ENCODE peak calls at places on chromosome 1, in four cellular contexts. V, K, R and P are unnamed samples.

GRCh38 chr1:98668733-98669132 is 7.2 kb downstream of the SNX7 start:
- DNase-seq in V (no peak), K (no peak), R (no peak), P (no peak)

GRCh38 chr1:202297291-202297690 is 44.4 kb downstream of the UBE2T start:
- DNase-seq in V (no peak), R (no peak), K (no peak), P (no peak)

GRCh38 chr1:179440971-179441370 is 75.2 kb downstream of the AXDND1 start:
- DNase-seq in K (no peak), R (no peak), V (no peak), P (no peak)

GRCh38 chr1:229058111-229058551 is 212.8 kb upstream of the RAB4A start:
- DNase-seq in K (no peak), R (no peak), V (no peak), P (no peak)

GRCh38 chr1:53552981-53553733 is 94.0 kb downstream of the DMRTB1 start:
- DNase-seq in R (no peak), K (peak), V (no peak), P (peak)

GRCh38 chr1:1206376-1207253 is at the start of gene TNFRSF18:
- DNase-seq in K (no peak), R (peak), V (peak), P (peak)

GRCh38 chr1:47024138-47024856 is 828 bp downstream of the CYP4X1 start:
- DNase-seq in K (no peak), V (no peak), R (peak), P (no peak)

GRCh38 chr1:235946570-235946981 is 79.9 kb upstream of the LYST start:
- DNase-seq in R (no peak), V (no peak), K (peak), P (no peak)

GRCh38 chr1:87513971-87514660 is 185.4 kb downstream of the LMO4 start:
- DNase-seq in V (no peak), K (peak), R (no peak), P (no peak)

GRCh38 chr1:37919277-37919676 is 27.6 kb downstream of the INPP5B start:
- DNase-seq in K (peak), R (peak), V (no peak), P (no peak)

GRCh38 chr1:182835811-182836210 is 3.3 kb upstream of the DHX9 start:
- DNase-seq in R (no peak), K (no peak), V (no peak), P (no peak)

GRCh38 chr1:75643460-75643859 is 32.5 kb upstream of the SLC44A5 start:
- DNase-seq in K (no peak), V (no peak), R (no peak), P (peak)

GRCh38 chr1:168803696-168804510 is 74.9 kb upstream of the DPT start:
- DNase-seq in K (no peak), V (no peak), R (peak), P (no peak)

GRCh38 chr1:71834570-71835441 is 447.5 kb downstream of the NEGR1 start:
- DNase-seq in R (no peak), V (no peak), K (peak), P (no peak)

GRCh38 chr1:152768847-152769533 is 6.0 kb upstream of the LCE1F start:
- DNase-seq in V (no peak), K (no peak), R (peak), P (no peak)

GRCh38 chr1:63920154-63921117 is 146.6 kb downstream of the ROR1 start:
- DNase-seq in V (no peak), R (no peak), K (peak), P (no peak)

GRCh38 chr1:6966326-6966725 is 181.1 kb downstream of the CAMTA1 start:
- DNase-seq in V (no peak), R (no peak), K (no peak), P (no peak)

GRCh38 chr1:41501581-41501980 is 17.1 kb upstream of the EDN2 start:
- DNase-seq in V (no peak), K (no peak), R (no peak), P (no peak)

GRCh38 chr1:150574260-150575071 is 4.9 kb downstream of the MCL1 start:
- DNase-seq in V (peak), R (peak), K (no peak), P (no peak)

GRCh38 chr1:26848499-26848898 is 14.4 kb upstream of the SFN start:
- DNase-seq in V (no peak), K (no peak), R (no peak), P (no peak)

GRCh38 chr1:218686258-218686657 is 341.1 kb downstream of the TGFB2 start:
- DNase-seq in K (peak), V (no peak), R (no peak), P (no peak)

GRCh38 chr1:185441608-185442007 is 124.6 kb upstream of the IVNS1ABP start:
- DNase-seq in V (no peak), R (no peak), K (peak), P (peak)

GRCh38 chr1:161367684-161368398 is at the start of gene CFAP126:
- DNase-seq in V (peak), R (peak), K (peak), P (no peak)

GRCh38 chr1:71357708-71358107 is 276.9 kb upstream of the ZRANB2 start:
- DNase-seq in R (peak), V (no peak), K (no peak), P (no peak)

GRCh38 chr1:220516014-220516721 is 11.8 kb upstream of the MARK1 start:
- DNase-seq in V (no peak), R (no peak), K (no peak), P (no peak)

GRCh38 chr1:4673494-4673893 is 19.1 kb downstream of the AJAP1 start:
- DNase-seq in R (no peak), K (no peak), V (no peak), P (no peak)

GRCh38 chr1:172239894-172240293 is 180.6 kb upstream of the C1orf105 start:
- DNase-seq in R (no peak), K (no peak), V (no peak), P (no peak)

GRCh38 chr1:20829531-20829930 is 42.4 kb upstream of the HP1BP3 start:
- DNase-seq in R (no peak), V (no peak), K (peak), P (no peak)

GRCh38 chr1:223135176-223135575 is 7.9 kb downstream of the TLR5 start:
- DNase-seq in K (peak), R (no peak), V (peak), P (no peak)

GRCh38 chr1:29105822-29106221 is 17.9 kb downstream of the TMEM200B start:
- DNase-seq in V (no peak), K (peak), R (no peak), P (no peak)

GRCh38 chr1:26302733-26303405 is 3.6 kb downstream of the UBXN11 start:
- DNase-seq in R (peak), V (no peak), K (peak), P (no peak)

GRCh38 chr1:100038401-100039306 is 68.9 kb downstream of the SLC35A3 start:
- DNase-seq in R (peak), K (peak), V (peak), P (peak)

GRCh38 chr1:223075834-223076233 is 67.2 kb downstream of the TLR5 start:
- DNase-seq in V (no peak), R (no peak), K (no peak), P (no peak)

DNA sequence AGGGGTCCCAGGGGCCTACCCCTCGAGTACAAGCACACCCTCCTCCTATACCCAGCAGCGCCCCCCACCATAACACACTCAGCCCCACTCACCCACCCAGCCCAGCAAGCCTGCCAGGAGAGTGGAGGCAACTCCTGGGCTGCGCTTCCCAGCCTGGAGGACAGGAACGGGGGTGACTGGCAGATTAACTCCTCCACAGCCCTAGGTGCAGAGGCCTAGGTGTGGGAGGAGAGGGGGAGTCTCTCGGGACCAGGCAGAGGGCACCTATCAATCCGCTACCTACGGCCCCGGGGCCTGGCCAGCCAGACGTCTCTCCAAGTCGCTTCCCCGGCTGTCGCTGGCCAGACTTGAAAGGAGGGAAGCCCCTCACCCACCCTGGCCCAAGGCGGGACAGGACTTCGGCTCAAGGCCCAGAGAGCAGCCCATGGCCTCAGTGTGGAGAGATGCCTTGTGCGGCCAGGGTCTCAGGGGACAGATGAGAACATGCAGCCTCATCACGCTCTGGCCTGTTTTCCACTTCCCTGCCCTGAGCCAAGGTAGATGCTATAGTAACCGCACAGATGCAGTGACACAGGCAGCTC is 24.9 kb downstream of the MATN1 start:
- DNase-seq in K (no peak), V (no peak), R (no peak), P (no peak)
- TF ChIP-seq CTCF in K (no peak), V (no peak), R (no peak), P (no peak)

DNA sequence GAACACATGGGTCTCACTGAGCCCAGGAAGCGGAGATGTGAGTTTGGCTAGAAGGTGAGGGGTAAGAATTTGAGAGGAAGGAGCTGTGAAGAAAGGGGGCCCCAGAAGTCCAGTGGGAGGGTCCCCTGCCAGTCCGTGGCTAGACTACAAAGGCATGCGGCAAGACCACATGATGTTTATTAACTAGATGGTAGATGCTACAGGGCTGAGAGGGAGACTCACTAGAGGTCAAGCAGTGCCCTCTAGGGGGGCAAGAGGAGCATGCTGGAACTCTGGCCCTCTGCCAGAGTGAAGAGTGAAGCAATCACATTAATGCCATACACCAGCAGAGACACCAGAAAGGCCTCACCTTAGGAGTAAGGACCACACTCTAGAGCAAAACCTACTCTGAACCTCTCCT is 12.2 kb downstream of the KIAA0319L start:
- DNase-seq in V (no peak), R (peak), K (peak), P (no peak)
- TF ChIP-seq CTCF in V (no peak), R (peak), K (peak), P (no peak)

GRCh38 chr1:159892944-159893343 is 7.0 kb downstream of the CFAP45 start:
- DNase-seq in V (no peak), K (no peak), R (peak), P (no peak)
- TF ChIP-seq CTCF in V (no peak), K (no peak), R (no peak), P (no peak)

DNA sequence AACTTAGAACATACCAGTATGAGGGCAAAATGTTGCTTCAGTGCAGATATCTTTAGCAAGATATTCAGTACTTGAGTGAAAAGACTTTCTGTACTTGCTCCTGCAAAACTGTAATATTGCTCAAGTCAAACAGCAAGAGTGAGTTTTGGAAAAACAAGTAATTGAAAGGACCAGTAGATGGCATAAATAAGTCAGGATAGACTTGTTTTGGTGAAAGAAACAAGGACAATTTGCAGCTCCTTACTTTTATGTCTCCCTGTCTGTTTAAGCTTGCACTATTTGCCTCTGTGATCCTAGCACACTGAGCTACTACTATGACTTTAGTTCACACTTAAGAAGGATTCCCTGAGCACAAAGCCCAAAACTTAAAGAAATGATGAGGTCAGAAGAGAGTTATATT is 39.1 kb downstream of the IFI44 start:
- DNase-seq in V (no peak), K (peak), R (peak), P (no peak)
- TF ChIP-seq CTCF in V (no peak), K (peak), R (peak), P (no peak)

GRCh38 chr1:195733408-195733807 is 874.8 kb downstream of the KCNT2 start:
- DNase-seq in R (no peak), V (no peak), K (no peak), P (no peak)

GRCh38 chr1:195731385-195731784 is 876.9 kb downstream of the KCNT2 start:
- DNase-seq in V (no peak), R (no peak), K (no peak), P (no peak)

GRCh38 chr1:195738971-195739650 is 869.1 kb downstream of the KCNT2 start:
- DNase-seq in V (no peak), R (no peak), K (peak), P (no peak)

GRCh38 chr1:195735140-195735539 is 873.1 kb downstream of the KCNT2 start:
- DNase-seq in K (no peak), V (no peak), R (no peak), P (no peak)

DNA sequence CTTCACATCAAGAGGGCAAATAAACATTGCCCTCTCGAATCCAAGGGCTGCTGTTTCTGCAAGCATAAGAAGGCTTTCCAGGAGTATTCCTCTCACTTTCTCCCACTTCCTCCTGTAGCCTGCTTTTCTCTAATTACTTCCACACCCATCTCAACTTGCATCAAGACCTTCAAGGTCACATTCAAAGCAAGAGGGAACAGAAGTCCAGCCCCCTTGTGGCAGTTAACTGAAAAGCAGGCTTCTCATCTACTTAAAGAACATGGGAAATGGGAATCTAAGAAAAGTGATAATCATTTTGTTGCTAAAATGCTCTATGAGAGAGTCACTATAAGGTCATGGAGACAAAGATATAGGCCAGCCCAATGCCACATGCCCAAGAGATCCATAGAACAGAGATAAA is 874.4 kb downstream of the KCNT2 start:
- DNase-seq in R (peak), V (no peak), K (no peak), P (no peak)
- TF ChIP-seq CTCF in R (peak), V (no peak), K (peak), P (peak)

GRCh38 chr1:112369389-112370285 is 26.4 kb upstream of the CTTNBP2NL start:
- DNase-seq in R (peak), V (peak), K (peak), P (peak)
- TF ChIP-seq CTCF in R (peak), V (peak), K (peak), P (peak)

DNA sequence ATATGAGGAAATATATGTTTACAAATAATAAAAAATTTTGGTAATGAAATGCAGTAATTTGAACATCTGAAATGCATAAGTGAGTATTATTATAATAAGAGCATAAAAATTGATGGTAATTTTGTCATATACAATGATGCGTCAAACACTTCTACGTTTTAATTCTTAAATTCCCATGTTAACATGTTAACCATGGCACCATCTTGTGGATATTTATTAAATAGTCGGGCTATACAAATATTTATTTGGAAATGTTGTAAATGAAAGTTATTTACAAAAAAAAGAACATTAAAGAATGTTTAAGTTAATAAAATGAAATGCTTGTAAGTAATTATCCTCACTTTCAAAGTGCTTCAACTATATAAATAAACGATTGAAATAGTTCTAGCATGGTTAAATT is 57.2 kb upstream of the C1orf185 start:
- DNase-seq in K (no peak), R (no peak), V (no peak), P (no peak)
- TF ChIP-seq CTCF in K (peak), R (no peak), V (no peak), P (no peak)